ENCODE peak calls at places on chromosomes 7 and 10, in nine cellular contexts. One of them, this sample, is unnamed.

GRCh38 chr7:22565315-22565811 is 65.4 kb upstream of the STEAP1B start:
- DNase-seq in AG04450: no peak
- DNase-seq in activated naive CD8-positive, alpha-beta T cell treated with anti-CD3 and anti-CD28 coated beads, Interleukin-2, amount 10 ng/mL, durations not matched to agents 7 days and 5 days: no peak
- DNase-seq in GM03348: peak
- DNase-seq in epithelial cell of esophagus: peak
- DNase-seq in BJ: no peak
- DNase-seq in GF-D8: no peak
- DNase-seq in WTC11: no peak
- DNase-seq in left ventricle myocardium inferior: no peak
- DNase-seq in this sample: no peak

GRCh38 chr10:26869528-26869927 is 8.8 kb upstream of the ABI1 start:
- DNase-seq in activated naive CD8-positive, alpha-beta T cell treated with anti-CD3 and anti-CD28 coated beads, Interleukin-2, amount 10 ng/mL, durations not matched to agents 7 days and 5 days: no peak
- DNase-seq in left ventricle myocardium inferior: no peak
- DNase-seq in AG04450: no peak
- DNase-seq in epithelial cell of esophagus: peak
- DNase-seq in BJ: no peak
- DNase-seq in GM03348: no peak
- DNase-seq in GF-D8: no peak
- DNase-seq in WTC11: no peak
- DNase-seq in this sample: no peak

GRCh38 chr10:132135398-132135872 is 51.3 kb upstream of the DPYSL4 start:
- DNase-seq in AG04450: no peak
- DNase-seq in left ventricle myocardium inferior: peak
- DNase-seq in GM03348: no peak
- DNase-seq in activated naive CD8-positive, alpha-beta T cell treated with anti-CD3 and anti-CD28 coated beads, Interleukin-2, amount 10 ng/mL, durations not matched to agents 7 days and 5 days: peak
- DNase-seq in epithelial cell of esophagus: no peak
- DNase-seq in GF-D8: no peak
- DNase-seq in BJ: no peak
- DNase-seq in WTC11: no peak
- DNase-seq in this sample: no peak

GRCh38 chr7:47813614-47814260 is 134.5 kb downstream of the PKD1L1 start:
- DNase-seq in WTC11: no peak
- DNase-seq in left ventricle myocardium inferior: no peak
- DNase-seq in GF-D8: no peak
- DNase-seq in BJ: no peak
- DNase-seq in activated naive CD8-positive, alpha-beta T cell treated with anti-CD3 and anti-CD28 coated beads, Interleukin-2, amount 10 ng/mL, durations not matched to agents 7 days and 5 days: no peak
- DNase-seq in GM03348: no peak
- DNase-seq in epithelial cell of esophagus: no peak
- DNase-seq in AG04450: no peak
- DNase-seq in this sample: no peak

GRCh38 chr10:125091891-125092290 is 68.5 kb downstream of the CTBP2 start:
- DNase-seq in epithelial cell of esophagus: no peak
- DNase-seq in AG04450: no peak
- DNase-seq in WTC11: no peak
- DNase-seq in left ventricle myocardium inferior: no peak
- DNase-seq in BJ: no peak
- DNase-seq in GF-D8: no peak
- DNase-seq in GM03348: no peak
- DNase-seq in activated naive CD8-positive, alpha-beta T cell treated with anti-CD3 and anti-CD28 coated beads, Interleukin-2, amount 10 ng/mL, durations not matched to agents 7 days and 5 days: no peak
- DNase-seq in this sample: no peak

GRCh38 chr10:107230854-107231253 is 66.3 kb upstream of the SORCS1 start:
- DNase-seq in WTC11: no peak
- DNase-seq in BJ: no peak
- DNase-seq in epithelial cell of esophagus: no peak
- DNase-seq in activated naive CD8-positive, alpha-beta T cell treated with anti-CD3 and anti-CD28 coated beads, Interleukin-2, amount 10 ng/mL, durations not matched to agents 7 days and 5 days: no peak
- DNase-seq in GF-D8: no peak
- DNase-seq in GM03348: no peak
- DNase-seq in left ventricle myocardium inferior: no peak
- DNase-seq in AG04450: no peak
- DNase-seq in this sample: no peak

GRCh38 chr7:44762300-44762699 is 13.7 kb downstream of the ZMIZ2 start:
- DNase-seq in BJ: no peak
- DNase-seq in activated naive CD8-positive, alpha-beta T cell treated with anti-CD3 and anti-CD28 coated beads, Interleukin-2, amount 10 ng/mL, durations not matched to agents 7 days and 5 days: no peak
- DNase-seq in GM03348: no peak
- DNase-seq in GF-D8: no peak
- DNase-seq in AG04450: no peak
- DNase-seq in epithelial cell of esophagus: no peak
- DNase-seq in left ventricle myocardium inferior: no peak
- DNase-seq in WTC11: no peak
- DNase-seq in this sample: no peak

GRCh38 chr10:14573666-14574261 is 200.9 kb downstream of the FAM107B start:
- DNase-seq in WTC11: no peak
- DNase-seq in GF-D8: no peak
- DNase-seq in GM03348: no peak
- DNase-seq in activated naive CD8-positive, alpha-beta T cell treated with anti-CD3 and anti-CD28 coated beads, Interleukin-2, amount 10 ng/mL, durations not matched to agents 7 days and 5 days: no peak
- DNase-seq in BJ: no peak
- DNase-seq in AG04450: no peak
- DNase-seq in epithelial cell of esophagus: peak
- DNase-seq in left ventricle myocardium inferior: no peak
- DNase-seq in this sample: no peak

GRCh38 chr7:1865000-1865808 is 195.1 kb downstream of the ELFN1 start:
- DNase-seq in left ventricle myocardium inferior: no peak
- DNase-seq in GF-D8: no peak
- DNase-seq in activated naive CD8-positive, alpha-beta T cell treated with anti-CD3 and anti-CD28 coated beads, Interleukin-2, amount 10 ng/mL, durations not matched to agents 7 days and 5 days: no peak
- DNase-seq in WTC11: no peak
- DNase-seq in GM03348: no peak
- DNase-seq in AG04450: no peak
- DNase-seq in epithelial cell of esophagus: no peak
- DNase-seq in BJ: no peak
- DNase-seq in this sample: no peak

GRCh38 chr10:69578508-69578991 is 5.3 kb upstream of the NEUROG3 start:
- DNase-seq in GM03348: no peak
- DNase-seq in AG04450: no peak
- DNase-seq in WTC11: peak
- DNase-seq in activated naive CD8-positive, alpha-beta T cell treated with anti-CD3 and anti-CD28 coated beads, Interleukin-2, amount 10 ng/mL, durations not matched to agents 7 days and 5 days: no peak
- DNase-seq in epithelial cell of esophagus: no peak
- DNase-seq in GF-D8: no peak
- DNase-seq in left ventricle myocardium inferior: no peak
- DNase-seq in BJ: no peak
- DNase-seq in this sample: no peak

GRCh38 chr7:985915-986741 is 3.1 kb downstream of the CYP2W1 start:
- DNase-seq in GM03348: no peak
- DNase-seq in activated naive CD8-positive, alpha-beta T cell treated with anti-CD3 and anti-CD28 coated beads, Interleukin-2, amount 10 ng/mL, durations not matched to agents 7 days and 5 days: peak
- DNase-seq in AG04450: no peak
- DNase-seq in left ventricle myocardium inferior: no peak
- DNase-seq in BJ: no peak
- DNase-seq in WTC11: no peak
- DNase-seq in GF-D8: no peak
- DNase-seq in epithelial cell of esophagus: peak
- DNase-seq in this sample: no peak

GRCh38 chr10:34967411-34967880 is 122.7 kb downstream of the CUL2 start:
- DNase-seq in GM03348: peak
- DNase-seq in WTC11: no peak
- DNase-seq in AG04450: no peak
- DNase-seq in epithelial cell of esophagus: no peak
- DNase-seq in BJ: no peak
- DNase-seq in activated naive CD8-positive, alpha-beta T cell treated with anti-CD3 and anti-CD28 coated beads, Interleukin-2, amount 10 ng/mL, durations not matched to agents 7 days and 5 days: no peak
- DNase-seq in left ventricle myocardium inferior: peak
- DNase-seq in GF-D8: no peak
- DNase-seq in this sample: no peak

GRCh38 chr10:103958996-103959395 is 7.9 kb upstream of the SLK start:
- DNase-seq in AG04450: no peak
- DNase-seq in activated naive CD8-positive, alpha-beta T cell treated with anti-CD3 and anti-CD28 coated beads, Interleukin-2, amount 10 ng/mL, durations not matched to agents 7 days and 5 days: no peak
- DNase-seq in left ventricle myocardium inferior: no peak
- DNase-seq in epithelial cell of esophagus: peak
- DNase-seq in GM03348: no peak
- DNase-seq in GF-D8: no peak
- DNase-seq in BJ: no peak
- DNase-seq in WTC11: no peak
- DNase-seq in this sample: no peak

GRCh38 chr10:49518982-49519578 is 19.8 kb downstream of the ERCC6 start:
- DNase-seq in GF-D8: no peak
- DNase-seq in activated naive CD8-positive, alpha-beta T cell treated with anti-CD3 and anti-CD28 coated beads, Interleukin-2, amount 10 ng/mL, durations not matched to agents 7 days and 5 days: no peak
- DNase-seq in GM03348: peak
- DNase-seq in BJ: no peak
- DNase-seq in WTC11: peak
- DNase-seq in epithelial cell of esophagus: peak
- DNase-seq in left ventricle myocardium inferior: no peak
- DNase-seq in AG04450: no peak
- DNase-seq in this sample: no peak

GRCh38 chr7:47254081-47255006 is 327.6 kb downstream of the TNS3 start:
- DNase-seq in GM03348: peak
- DNase-seq in left ventricle myocardium inferior: peak
- DNase-seq in GF-D8: no peak
- DNase-seq in AG04450: no peak
- DNase-seq in epithelial cell of esophagus: peak
- DNase-seq in activated naive CD8-positive, alpha-beta T cell treated with anti-CD3 and anti-CD28 coated beads, Interleukin-2, amount 10 ng/mL, durations not matched to agents 7 days and 5 days: peak
- DNase-seq in BJ: no peak
- DNase-seq in WTC11: peak
- DNase-seq in this sample: no peak

GRCh38 chr10:6494934-6495592 is 85.0 kb downstream of the PRKCQ start:
- DNase-seq in GM03348: no peak
- DNase-seq in AG04450: no peak
- DNase-seq in GF-D8: no peak
- DNase-seq in WTC11: no peak
- DNase-seq in activated naive CD8-positive, alpha-beta T cell treated with anti-CD3 and anti-CD28 coated beads, Interleukin-2, amount 10 ng/mL, durations not matched to agents 7 days and 5 days: peak
- DNase-seq in BJ: no peak
- DNase-seq in left ventricle myocardium inferior: no peak
- DNase-seq in epithelial cell of esophagus: no peak
- DNase-seq in this sample: no peak

GRCh38 chr7:37352974-37353948 is 95.4 kb downstream of the ELMO1 start:
- DNase-seq in BJ: no peak
- DNase-seq in GF-D8: peak
- DNase-seq in GM03348: no peak
- DNase-seq in activated naive CD8-positive, alpha-beta T cell treated with anti-CD3 and anti-CD28 coated beads, Interleukin-2, amount 10 ng/mL, durations not matched to agents 7 days and 5 days: peak
- DNase-seq in AG04450: no peak
- DNase-seq in left ventricle myocardium inferior: no peak
- DNase-seq in epithelial cell of esophagus: no peak
- DNase-seq in WTC11: peak
- DNase-seq in this sample: peak

GRCh38 chr7:127732306-127732705 is 80.3 kb downstream of the SND1 start:
- DNase-seq in BJ: no peak
- DNase-seq in AG04450: no peak
- DNase-seq in WTC11: no peak
- DNase-seq in activated naive CD8-positive, alpha-beta T cell treated with anti-CD3 and anti-CD28 coated beads, Interleukin-2, amount 10 ng/mL, durations not matched to agents 7 days and 5 days: no peak
- DNase-seq in epithelial cell of esophagus: no peak
- DNase-seq in GF-D8: no peak
- DNase-seq in GM03348: no peak
- DNase-seq in left ventricle myocardium inferior: no peak
- DNase-seq in this sample: no peak

GRCh38 chr10:52746169-52746568 is 26.4 kb downstream of the MBL2 start:
- DNase-seq in BJ: no peak
- DNase-seq in GM03348: no peak
- DNase-seq in left ventricle myocardium inferior: no peak
- DNase-seq in WTC11: no peak
- DNase-seq in GF-D8: no peak
- DNase-seq in AG04450: no peak
- DNase-seq in activated naive CD8-positive, alpha-beta T cell treated with anti-CD3 and anti-CD28 coated beads, Interleukin-2, amount 10 ng/mL, durations not matched to agents 7 days and 5 days: no peak
- DNase-seq in epithelial cell of esophagus: no peak
- DNase-seq in this sample: no peak

GRCh38 chr10:109393425-109393824 is 529.9 kb downstream of the XPNPEP1 start:
- DNase-seq in BJ: no peak
- DNase-seq in left ventricle myocardium inferior: no peak
- DNase-seq in WTC11: peak
- DNase-seq in activated naive CD8-positive, alpha-beta T cell treated with anti-CD3 and anti-CD28 coated beads, Interleukin-2, amount 10 ng/mL, durations not matched to agents 7 days and 5 days: no peak
- DNase-seq in GF-D8: no peak
- DNase-seq in epithelial cell of esophagus: no peak
- DNase-seq in GM03348: no peak
- DNase-seq in AG04450: no peak
- DNase-seq in this sample: no peak

GRCh38 chr10:13657184-13657680 is 70.5 kb downstream of the PRPF18 start:
- DNase-seq in AG04450: no peak
- DNase-seq in GM03348: no peak
- DNase-seq in activated naive CD8-positive, alpha-beta T cell treated with anti-CD3 and anti-CD28 coated beads, Interleukin-2, amount 10 ng/mL, durations not matched to agents 7 days and 5 days: no peak
- DNase-seq in BJ: no peak
- DNase-seq in left ventricle myocardium inferior: no peak
- DNase-seq in WTC11: no peak
- DNase-seq in GF-D8: no peak
- DNase-seq in epithelial cell of esophagus: no peak
- DNase-seq in this sample: no peak